ENCODE peak calls at places on chromosomes 2 and 18, in six cellular contexts. One of them, this sample, is unnamed. For H3K9me3, the result is how much of the 10 kb centered on the place peaks cover.

GRCh38 chr18:35049111-35050003 is 8.1 kb downstream of the MAPRE2 start:
- DNase-seq in PC-3: no peak
- DNase-seq in body of pancreas: no peak
- DNase-seq in breast epithelium: no peak
- DNase-seq in OCI-LY7: peak
- DNase-seq in keratinocyte: no peak
- DNase-seq in this sample: no peak

GRCh38 chr2:75405000-75405399 is 155.7 kb downstream of the EVA1A start:
- DNase-seq in body of pancreas: no peak
- DNase-seq in breast epithelium: no peak
- DNase-seq in PC-3: no peak
- DNase-seq in keratinocyte: no peak
- DNase-seq in OCI-LY7: no peak
- DNase-seq in this sample: no peak

GRCh38 chr2:54964271-54964670 is 86.0 kb downstream of the RTN4 start:
- DNase-seq in keratinocyte: no peak
- DNase-seq in body of pancreas: no peak
- DNase-seq in breast epithelium: no peak
- DNase-seq in OCI-LY7: no peak
- DNase-seq in PC-3: peak
- DNase-seq in this sample: no peak

GRCh38 chr18:32468147-32468845 is 2.4 kb downstream of the GAREM1 start:
- DNase-seq in breast epithelium: no peak
- DNase-seq in OCI-LY7: no peak
- DNase-seq in keratinocyte: no peak
- DNase-seq in body of pancreas: no peak
- DNase-seq in PC-3: no peak
- DNase-seq in this sample: no peak

GRCh38 chr2:63023444-63023843 is 27.2 kb upstream of the OTX1 start:
- DNase-seq in OCI-LY7: peak
- DNase-seq in keratinocyte: no peak
- DNase-seq in breast epithelium: no peak
- DNase-seq in body of pancreas: no peak
- DNase-seq in PC-3: peak
- DNase-seq in this sample: no peak

GRCh38 chr18:36006997-36007396 is 34.5 kb downstream of the RMP24 start:
- DNase-seq in PC-3: no peak
- DNase-seq in keratinocyte: no peak
- DNase-seq in breast epithelium: no peak
- DNase-seq in body of pancreas: no peak
- DNase-seq in OCI-LY7: no peak
- DNase-seq in this sample: no peak

GRCh38 chr2:61566566-61566965 is 28.4 kb upstream of the XPO1 start:
- DNase-seq in keratinocyte: no peak
- DNase-seq in breast epithelium: no peak
- DNase-seq in PC-3: peak
- DNase-seq in OCI-LY7: no peak
- DNase-seq in body of pancreas: no peak
- DNase-seq in this sample: no peak

GRCh38 chr2:209640358-209640757 is 131.3 kb upstream of the UNC80 start:
- DNase-seq in PC-3: peak
- DNase-seq in breast epithelium: no peak
- DNase-seq in body of pancreas: no peak
- DNase-seq in OCI-LY7: no peak
- DNase-seq in keratinocyte: peak
- DNase-seq in this sample: no peak

GRCh38 chr2:216733046-216733445 is 37.7 kb upstream of the IGFBP5 start:
- DNase-seq in body of pancreas: no peak
- DNase-seq in PC-3: no peak
- DNase-seq in OCI-LY7: no peak
- DNase-seq in breast epithelium: no peak
- DNase-seq in keratinocyte: no peak
- DNase-seq in this sample: no peak

GRCh38 chr2:98293931-98294687 is 52.1 kb upstream of the CNGA3 start:
- DNase-seq in keratinocyte: no peak
- DNase-seq in body of pancreas: no peak
- DNase-seq in OCI-LY7: no peak
- DNase-seq in PC-3: no peak
- DNase-seq in breast epithelium: no peak
- DNase-seq in this sample: no peak

GRCh38 chr2:12721571-12722444 is 5.1 kb downstream of the TRIB2 start:
- DNase-seq in body of pancreas: no peak
- DNase-seq in PC-3: no peak
- DNase-seq in breast epithelium: no peak
- DNase-seq in OCI-LY7: no peak
- DNase-seq in keratinocyte: no peak
- DNase-seq in this sample: no peak

GRCh38 chr18:10122116-10122515 is 208.3 kb downstream of the VAPA start:
- DNase-seq in breast epithelium: no peak
- DNase-seq in PC-3: peak
- DNase-seq in body of pancreas: peak
- DNase-seq in OCI-LY7: no peak
- DNase-seq in keratinocyte: no peak
- DNase-seq in this sample: no peak

GRCh38 chr18:12463191-12463590 is 55.5 kb downstream of the PRELID3A start:
- DNase-seq in body of pancreas: no peak
- DNase-seq in OCI-LY7: no peak
- DNase-seq in PC-3: no peak
- DNase-seq in breast epithelium: no peak
- DNase-seq in keratinocyte: no peak
- DNase-seq in this sample: no peak

GRCh38 chr2:37005118-37005868 is 39.0 kb upstream of the STRN start:
- DNase-seq in breast epithelium: no peak
- DNase-seq in OCI-LY7: peak
- DNase-seq in body of pancreas: no peak
- DNase-seq in PC-3: peak
- DNase-seq in keratinocyte: no peak
- DNase-seq in this sample: no peak

GRCh38 chr18:79608069-79608468 is 71.5 kb upstream of the CTDP1 start:
- DNase-seq in keratinocyte: no peak
- DNase-seq in breast epithelium: no peak
- DNase-seq in OCI-LY7: no peak
- DNase-seq in body of pancreas: peak
- DNase-seq in PC-3: no peak
- DNase-seq in this sample: peak

GRCh38 chr18:58828399-58829121 is 36.1 kb upstream of the ZNF532 start:
- DNase-seq in breast epithelium: no peak
- DNase-seq in keratinocyte: no peak
- DNase-seq in OCI-LY7: no peak
- DNase-seq in body of pancreas: no peak
- DNase-seq in PC-3: no peak
- DNase-seq in this sample: no peak

GRCh38 chr2:27217173-27218121 is at the start of gene CAD:
- DNase-seq in PC-3: peak
- DNase-seq in keratinocyte: no peak
- DNase-seq in breast epithelium: peak
- DNase-seq in body of pancreas: peak
- DNase-seq in OCI-LY7: peak
- DNase-seq in this sample: peak

GRCh38 chr18:52288403-52289004 is 51.5 kb upstream of the DCC start:
- DNase-seq in body of pancreas: peak
- DNase-seq in OCI-LY7: peak
- DNase-seq in keratinocyte: no peak
- DNase-seq in breast epithelium: no peak
- DNase-seq in PC-3: peak
- DNase-seq in this sample: no peak

GRCh38 chr18:59383831-59384230 is 24.8 kb upstream of the LMAN1 start:
- DNase-seq in body of pancreas: no peak
- DNase-seq in keratinocyte: no peak
- DNase-seq in OCI-LY7: no peak
- DNase-seq in breast epithelium: no peak
- DNase-seq in PC-3: no peak
- DNase-seq in this sample: no peak

GRCh38 chr18:55269632-55270031 is 310.4 kb upstream of the CCDC68 start:
- DNase-seq in keratinocyte: no peak
- DNase-seq in body of pancreas: no peak
- DNase-seq in breast epithelium: no peak
- DNase-seq in OCI-LY7: no peak
- DNase-seq in PC-3: no peak
- DNase-seq in this sample: no peak

GRCh38 chr2:42201228-42201855 is 32.2 kb downstream of the EML4 start:
- DNase-seq in OCI-LY7: no peak
- DNase-seq in PC-3: no peak
- DNase-seq in breast epithelium: no peak
- DNase-seq in body of pancreas: no peak
- DNase-seq in keratinocyte: no peak
- DNase-seq in this sample: no peak

GRCh38 chr2:109549016-109549595 is 64.7 kb downstream of the SEPTIN10 start:
- DNase-seq in PC-3: no peak
- DNase-seq in OCI-LY7: no peak
- DNase-seq in body of pancreas: no peak
- DNase-seq in keratinocyte: no peak
- DNase-seq in breast epithelium: no peak
- DNase-seq in this sample: no peak

GRCh38 chr2:195559431-195559914 is 97.6 kb upstream of the SLC39A10 start:
- DNase-seq in PC-3: peak
- DNase-seq in OCI-LY7: peak
- DNase-seq in body of pancreas: no peak
- DNase-seq in keratinocyte: no peak
- DNase-seq in breast epithelium: no peak
- DNase-seq in this sample: no peak

GRCh38 chr2:163658556-163658955 is 77.3 kb downstream of the FIGN start:
- DNase-seq in OCI-LY7: no peak
- DNase-seq in PC-3: no peak
- DNase-seq in body of pancreas: no peak
- DNase-seq in breast epithelium: no peak
- DNase-seq in keratinocyte: no peak
- DNase-seq in this sample: no peak

GRCh38 chr2:47032773-47033101 is 117.1 kb upstream of the MCFD2 start:
- DNase-seq in body of pancreas: no peak
- DNase-seq in breast epithelium: no peak
- DNase-seq in keratinocyte: no peak
- DNase-seq in OCI-LY7: no peak
- DNase-seq in PC-3: no peak
- DNase-seq in this sample: no peak

GRCh38 chr18:33757037-33757436 is 179.0 kb downstream of the ASXL3 start:
- DNase-seq in breast epithelium: no peak
- DNase-seq in keratinocyte: no peak
- DNase-seq in body of pancreas: no peak
- DNase-seq in PC-3: no peak
- DNase-seq in OCI-LY7: no peak
- DNase-seq in this sample: no peak

GRCh38 chr2:233486778-233487552 is 79.6 kb downstream of the USP40 start:
- DNase-seq in PC-3: peak
- DNase-seq in keratinocyte: no peak
- DNase-seq in body of pancreas: no peak
- DNase-seq in breast epithelium: no peak
- DNase-seq in OCI-LY7: no peak
- DNase-seq in this sample: no peak

GRCh38 chr2:137947714-137948336 is 16.4 kb upstream of the HNMT start:
- DNase-seq in body of pancreas: peak
- DNase-seq in PC-3: peak
- DNase-seq in breast epithelium: peak
- DNase-seq in OCI-LY7: peak
- DNase-seq in keratinocyte: no peak
- DNase-seq in this sample: peak
- TF ChIP-seq CTCF in body of pancreas: peak
- TF ChIP-seq CTCF in PC-3: peak
- TF ChIP-seq CTCF in breast epithelium: peak
- TF ChIP-seq CTCF in OCI-LY7: peak
- TF ChIP-seq CTCF in keratinocyte: peak
- TF ChIP-seq CTCF in this sample: peak

GRCh38 chr2:116979941-116980340 is 834.5 kb upstream of the DDX18 start:
- DNase-seq in body of pancreas: no peak
- DNase-seq in PC-3: no peak
- DNase-seq in OCI-LY7: no peak
- DNase-seq in breast epithelium: no peak
- DNase-seq in keratinocyte: no peak
- DNase-seq in this sample: no peak
- H3K9me3 ChIP-seq in body of pancreas: under half
- H3K9me3 ChIP-seq in PC-3: under half
- H3K9me3 ChIP-seq in OCI-LY7: under half
- H3K9me3 ChIP-seq in breast epithelium: under half
- H3K9me3 ChIP-seq in keratinocyte: under half
- H3K9me3 ChIP-seq in this sample: under half

DNA sequence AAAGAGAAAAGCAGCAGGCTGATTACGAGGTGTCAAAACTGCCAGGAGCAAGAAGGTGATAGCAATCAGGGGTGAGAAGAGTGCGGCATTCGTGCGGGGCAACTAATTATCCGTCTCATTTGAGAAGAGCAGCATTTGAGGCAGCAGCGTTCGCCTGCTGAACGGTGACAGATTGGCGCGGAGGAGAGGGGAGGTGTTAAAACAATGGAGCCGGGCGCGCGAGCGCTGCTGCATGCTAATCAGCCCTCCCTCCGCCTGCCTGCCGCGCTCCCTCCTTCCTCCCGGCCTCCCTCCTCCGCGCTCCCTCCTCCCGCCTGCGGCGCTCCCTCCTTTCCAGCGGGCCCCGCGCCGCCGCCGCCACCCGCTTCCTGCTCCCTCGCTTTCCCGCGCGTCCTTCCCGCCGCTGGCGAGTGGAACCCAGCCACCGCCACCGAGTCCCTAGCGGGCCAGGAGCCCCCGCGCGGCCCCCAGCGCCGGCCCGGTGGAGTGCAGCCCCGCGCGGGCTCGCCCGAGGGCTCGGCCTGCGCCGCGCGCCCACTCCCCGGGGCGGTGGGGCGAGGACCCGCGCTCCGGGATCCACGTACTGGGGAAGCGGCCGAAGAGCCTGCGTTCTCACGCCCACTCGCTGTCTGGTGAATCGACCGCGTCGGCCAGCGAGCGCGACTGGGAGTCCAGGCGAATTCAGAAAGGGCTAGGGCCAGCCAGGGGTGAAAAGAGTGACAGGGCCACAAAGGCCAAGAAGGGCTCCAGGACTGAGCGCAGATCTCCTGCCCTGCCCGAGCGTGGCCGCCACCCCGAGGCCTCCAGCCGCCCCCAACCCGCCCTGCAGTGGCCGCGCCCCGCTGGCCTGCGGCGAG is 69.4 kb upstream of the PSMD14 start:
- DNase-seq in PC-3: peak
- DNase-seq in body of pancreas: peak
- DNase-seq in keratinocyte: no peak
- DNase-seq in breast epithelium: no peak
- DNase-seq in OCI-LY7: peak
- DNase-seq in this sample: peak
- TF ChIP-seq CTCF in PC-3: no peak
- TF ChIP-seq CTCF in body of pancreas: peak
- TF ChIP-seq CTCF in keratinocyte: no peak
- TF ChIP-seq CTCF in breast epithelium: no peak
- TF ChIP-seq CTCF in OCI-LY7: no peak
- TF ChIP-seq CTCF in this sample: no peak

GRCh38 chr18:6222271-6222670 is 192.4 kb downstream of the L3MBTL4 start:
- DNase-seq in body of pancreas: no peak
- DNase-seq in PC-3: no peak
- DNase-seq in OCI-LY7: no peak
- DNase-seq in keratinocyte: no peak
- DNase-seq in breast epithelium: no peak
- DNase-seq in this sample: no peak

GRCh38 chr18:6215888-6216287 is 198.8 kb downstream of the L3MBTL4 start:
- DNase-seq in body of pancreas: peak
- DNase-seq in breast epithelium: no peak
- DNase-seq in PC-3: no peak
- DNase-seq in OCI-LY7: no peak
- DNase-seq in keratinocyte: no peak
- DNase-seq in this sample: no peak

GRCh38 chr18:6220129-6220528 is 194.6 kb downstream of the L3MBTL4 start:
- DNase-seq in keratinocyte: no peak
- DNase-seq in body of pancreas: no peak
- DNase-seq in PC-3: no peak
- DNase-seq in OCI-LY7: no peak
- DNase-seq in breast epithelium: no peak
- DNase-seq in this sample: no peak

GRCh38 chr18:6221602-6222014 is 193.1 kb downstream of the L3MBTL4 start:
- DNase-seq in PC-3: no peak
- DNase-seq in body of pancreas: no peak
- DNase-seq in OCI-LY7: no peak
- DNase-seq in keratinocyte: no peak
- DNase-seq in breast epithelium: no peak
- DNase-seq in this sample: no peak

GRCh38 chr18:6219116-6219717 is 195.5 kb downstream of the L3MBTL4 start:
- DNase-seq in PC-3: peak
- DNase-seq in OCI-LY7: peak
- DNase-seq in body of pancreas: no peak
- DNase-seq in breast epithelium: no peak
- DNase-seq in keratinocyte: no peak
- DNase-seq in this sample: no peak
- H3K9me3 ChIP-seq in PC-3: under half
- H3K9me3 ChIP-seq in OCI-LY7: under half
- H3K9me3 ChIP-seq in body of pancreas: under half
- H3K9me3 ChIP-seq in breast epithelium: under half
- H3K9me3 ChIP-seq in keratinocyte: under half
- H3K9me3 ChIP-seq in this sample: under half

This sample was measured in tibial artery.